ENCODE peak calls at places on chromosome 13, in six cellular contexts. One of them, this sample, is unnamed.

GRCh38 chr13:108195861-108196260 is 19.5 kb downstream of the LIG4 start:
- DNase-seq in endothelial cell: no peak
- DNase-seq in pancreas: no peak
- DNase-seq in globus pallidus: no peak
- DNase-seq in stimulated activated effector memory CD8-positive, alpha-beta T cell treated with anti-CD3 and anti-CD28 coated beads, Interleukin-12 subunit alpha, Interleukin-12 subunit beta, amount 100 ng/mL, for 72 hours: no peak
- DNase-seq in Calu3: no peak
- DNase-seq in this sample: no peak

GRCh38 chr13:25901460-25902376 is 150.1 kb downstream of the SHISA2 start:
- DNase-seq in endothelial cell: no peak
- DNase-seq in pancreas: no peak
- DNase-seq in globus pallidus: no peak
- DNase-seq in stimulated activated effector memory CD8-positive, alpha-beta T cell treated with anti-CD3 and anti-CD28 coated beads, Interleukin-12 subunit alpha, Interleukin-12 subunit beta, amount 100 ng/mL, for 72 hours: no peak
- DNase-seq in Calu3: no peak
- DNase-seq in this sample: no peak

GRCh38 chr13:43596924-43597598 is 189.7 kb downstream of the ENOX1 start:
- DNase-seq in endothelial cell: no peak
- DNase-seq in pancreas: no peak
- DNase-seq in globus pallidus: no peak
- DNase-seq in stimulated activated effector memory CD8-positive, alpha-beta T cell treated with anti-CD3 and anti-CD28 coated beads, Interleukin-12 subunit alpha, Interleukin-12 subunit beta, amount 100 ng/mL, for 72 hours: no peak
- DNase-seq in Calu3: no peak
- DNase-seq in this sample: no peak

GRCh38 chr13:94703721-94704314 is 8.5 kb downstream of the SOX21 start:
- DNase-seq in endothelial cell: no peak
- DNase-seq in pancreas: no peak
- DNase-seq in globus pallidus: no peak
- DNase-seq in stimulated activated effector memory CD8-positive, alpha-beta T cell treated with anti-CD3 and anti-CD28 coated beads, Interleukin-12 subunit alpha, Interleukin-12 subunit beta, amount 100 ng/mL, for 72 hours: no peak
- DNase-seq in Calu3: no peak
- DNase-seq in this sample: no peak

GRCh38 chr13:87878706-87879105 is 207.5 kb downstream of the SLITRK5 start:
- DNase-seq in endothelial cell: no peak
- DNase-seq in pancreas: no peak
- DNase-seq in globus pallidus: no peak
- DNase-seq in stimulated activated effector memory CD8-positive, alpha-beta T cell treated with anti-CD3 and anti-CD28 coated beads, Interleukin-12 subunit alpha, Interleukin-12 subunit beta, amount 100 ng/mL, for 72 hours: no peak
- DNase-seq in Calu3: no peak
- DNase-seq in this sample: no peak

GRCh38 chr13:22009937-22010336 is 339.1 kb downstream of the FGF9 start:
- DNase-seq in endothelial cell: no peak
- DNase-seq in pancreas: no peak
- DNase-seq in globus pallidus: no peak
- DNase-seq in stimulated activated effector memory CD8-positive, alpha-beta T cell treated with anti-CD3 and anti-CD28 coated beads, Interleukin-12 subunit alpha, Interleukin-12 subunit beta, amount 100 ng/mL, for 72 hours: peak
- DNase-seq in Calu3: no peak
- DNase-seq in this sample: no peak

GRCh38 chr13:29934531-29935308 is 84.3 kb upstream of the UBL3 start:
- DNase-seq in endothelial cell: no peak
- DNase-seq in pancreas: no peak
- DNase-seq in globus pallidus: no peak
- DNase-seq in stimulated activated effector memory CD8-positive, alpha-beta T cell treated with anti-CD3 and anti-CD28 coated beads, Interleukin-12 subunit alpha, Interleukin-12 subunit beta, amount 100 ng/mL, for 72 hours: peak
- DNase-seq in Calu3: no peak
- DNase-seq in this sample: no peak

GRCh38 chr13:97122381-97122996 is 99.6 kb upstream of the MBNL2 start:
- DNase-seq in endothelial cell: no peak
- DNase-seq in pancreas: no peak
- DNase-seq in globus pallidus: no peak
- DNase-seq in stimulated activated effector memory CD8-positive, alpha-beta T cell treated with anti-CD3 and anti-CD28 coated beads, Interleukin-12 subunit alpha, Interleukin-12 subunit beta, amount 100 ng/mL, for 72 hours: no peak
- DNase-seq in Calu3: peak
- DNase-seq in this sample: no peak

GRCh38 chr13:29993716-29994488 is 143.5 kb upstream of the UBL3 start:
- DNase-seq in endothelial cell: no peak
- DNase-seq in pancreas: no peak
- DNase-seq in globus pallidus: no peak
- DNase-seq in stimulated activated effector memory CD8-positive, alpha-beta T cell treated with anti-CD3 and anti-CD28 coated beads, Interleukin-12 subunit alpha, Interleukin-12 subunit beta, amount 100 ng/mL, for 72 hours: no peak
- DNase-seq in Calu3: no peak
- DNase-seq in this sample: no peak

GRCh38 chr13:51801631-51802099 is 2.3 kb downstream of the DHRS12 start:
- DNase-seq in endothelial cell: no peak
- DNase-seq in pancreas: peak
- DNase-seq in globus pallidus: peak
- DNase-seq in stimulated activated effector memory CD8-positive, alpha-beta T cell treated with anti-CD3 and anti-CD28 coated beads, Interleukin-12 subunit alpha, Interleukin-12 subunit beta, amount 100 ng/mL, for 72 hours: no peak
- DNase-seq in Calu3: peak
- DNase-seq in this sample: peak

GRCh38 chr13:109666656-109667448 is 119.5 kb downstream of the IRS2 start:
- DNase-seq in endothelial cell: no peak
- DNase-seq in pancreas: no peak
- DNase-seq in globus pallidus: no peak
- DNase-seq in stimulated activated effector memory CD8-positive, alpha-beta T cell treated with anti-CD3 and anti-CD28 coated beads, Interleukin-12 subunit alpha, Interleukin-12 subunit beta, amount 100 ng/mL, for 72 hours: no peak
- DNase-seq in Calu3: no peak
- DNase-seq in this sample: no peak

GRCh38 chr13:93740334-93740733 is 513.7 kb downstream of the GPC6 start:
- DNase-seq in endothelial cell: no peak
- DNase-seq in pancreas: no peak
- DNase-seq in globus pallidus: no peak
- DNase-seq in stimulated activated effector memory CD8-positive, alpha-beta T cell treated with anti-CD3 and anti-CD28 coated beads, Interleukin-12 subunit alpha, Interleukin-12 subunit beta, amount 100 ng/mL, for 72 hours: no peak
- DNase-seq in Calu3: no peak
- DNase-seq in this sample: no peak

GRCh38 chr13:114096811-114097503 is 35.5 kb downstream of the RASA3 start:
- DNase-seq in endothelial cell: no peak
- DNase-seq in pancreas: no peak
- DNase-seq in globus pallidus: no peak
- DNase-seq in stimulated activated effector memory CD8-positive, alpha-beta T cell treated with anti-CD3 and anti-CD28 coated beads, Interleukin-12 subunit alpha, Interleukin-12 subunit beta, amount 100 ng/mL, for 72 hours: no peak
- DNase-seq in Calu3: no peak
- DNase-seq in this sample: no peak

GRCh38 chr13:44573790-44574465 is 2.2 kb downstream of the TSC22D1 start:
- DNase-seq in endothelial cell: no peak
- DNase-seq in pancreas: no peak
- DNase-seq in globus pallidus: peak
- DNase-seq in stimulated activated effector memory CD8-positive, alpha-beta T cell treated with anti-CD3 and anti-CD28 coated beads, Interleukin-12 subunit alpha, Interleukin-12 subunit beta, amount 100 ng/mL, for 72 hours: no peak
- DNase-seq in Calu3: peak
- DNase-seq in this sample: peak

GRCh38 chr13:41061914-41062837 is 867 bp downstream of the WBP4 start:
- DNase-seq in endothelial cell: no peak
- DNase-seq in pancreas: no peak
- DNase-seq in globus pallidus: peak
- DNase-seq in stimulated activated effector memory CD8-positive, alpha-beta T cell treated with anti-CD3 and anti-CD28 coated beads, Interleukin-12 subunit alpha, Interleukin-12 subunit beta, amount 100 ng/mL, for 72 hours: no peak
- DNase-seq in Calu3: no peak
- DNase-seq in this sample: no peak

GRCh38 chr13:28819748-28820098 is 416 bp upstream of the MTUS2 start:
- DNase-seq in endothelial cell: peak
- DNase-seq in pancreas: peak
- DNase-seq in globus pallidus: peak
- DNase-seq in stimulated activated effector memory CD8-positive, alpha-beta T cell treated with anti-CD3 and anti-CD28 coated beads, Interleukin-12 subunit alpha, Interleukin-12 subunit beta, amount 100 ng/mL, for 72 hours: no peak
- DNase-seq in Calu3: peak
- DNase-seq in this sample: peak

GRCh38 chr13:101925731-101926130 is 473.3 kb downstream of the ITGBL1 start:
- DNase-seq in endothelial cell: no peak
- DNase-seq in pancreas: no peak
- DNase-seq in globus pallidus: no peak
- DNase-seq in stimulated activated effector memory CD8-positive, alpha-beta T cell treated with anti-CD3 and anti-CD28 coated beads, Interleukin-12 subunit alpha, Interleukin-12 subunit beta, amount 100 ng/mL, for 72 hours: no peak
- DNase-seq in Calu3: no peak
- DNase-seq in this sample: peak

GRCh38 chr13:45042539-45042938 is 53.2 kb downstream of the GPALPP1 start:
- DNase-seq in endothelial cell: no peak
- DNase-seq in pancreas: no peak
- DNase-seq in globus pallidus: no peak
- DNase-seq in stimulated activated effector memory CD8-positive, alpha-beta T cell treated with anti-CD3 and anti-CD28 coated beads, Interleukin-12 subunit alpha, Interleukin-12 subunit beta, amount 100 ng/mL, for 72 hours: no peak
- DNase-seq in Calu3: no peak
- DNase-seq in this sample: no peak

GRCh38 chr13:27415116-27415515 is 9.3 kb upstream of the GTF3A start:
- DNase-seq in endothelial cell: no peak
- DNase-seq in pancreas: no peak
- DNase-seq in globus pallidus: no peak
- DNase-seq in stimulated activated effector memory CD8-positive, alpha-beta T cell treated with anti-CD3 and anti-CD28 coated beads, Interleukin-12 subunit alpha, Interleukin-12 subunit beta, amount 100 ng/mL, for 72 hours: no peak
- DNase-seq in Calu3: no peak
- DNase-seq in this sample: no peak

GRCh38 chr13:20525144-20525600 is 485 bp downstream of the CRYL1 start:
- DNase-seq in endothelial cell: no peak
- DNase-seq in pancreas: peak
- DNase-seq in globus pallidus: peak
- DNase-seq in stimulated activated effector memory CD8-positive, alpha-beta T cell treated with anti-CD3 and anti-CD28 coated beads, Interleukin-12 subunit alpha, Interleukin-12 subunit beta, amount 100 ng/mL, for 72 hours: peak
- DNase-seq in Calu3: peak
- DNase-seq in this sample: peak

GRCh38 chr13:51758691-51759090 is 45.3 kb downstream of the DHRS12 start:
- DNase-seq in endothelial cell: no peak
- DNase-seq in pancreas: no peak
- DNase-seq in globus pallidus: no peak
- DNase-seq in stimulated activated effector memory CD8-positive, alpha-beta T cell treated with anti-CD3 and anti-CD28 coated beads, Interleukin-12 subunit alpha, Interleukin-12 subunit beta, amount 100 ng/mL, for 72 hours: no peak
- DNase-seq in Calu3: no peak
- DNase-seq in this sample: no peak

GRCh38 chr13:33231339-33231738 is 54.2 kb downstream of the STARD13 start:
- DNase-seq in endothelial cell: no peak
- DNase-seq in pancreas: no peak
- DNase-seq in globus pallidus: no peak
- DNase-seq in stimulated activated effector memory CD8-positive, alpha-beta T cell treated with anti-CD3 and anti-CD28 coated beads, Interleukin-12 subunit alpha, Interleukin-12 subunit beta, amount 100 ng/mL, for 72 hours: no peak
- DNase-seq in Calu3: no peak
- DNase-seq in this sample: no peak

GRCh38 chr13:44575035-44575434 is 1.1 kb downstream of the TSC22D1 start:
- DNase-seq in endothelial cell: no peak
- DNase-seq in pancreas: no peak
- DNase-seq in globus pallidus: no peak
- DNase-seq in stimulated activated effector memory CD8-positive, alpha-beta T cell treated with anti-CD3 and anti-CD28 coated beads, Interleukin-12 subunit alpha, Interleukin-12 subunit beta, amount 100 ng/mL, for 72 hours: no peak
- DNase-seq in Calu3: no peak
- DNase-seq in this sample: no peak

GRCh38 chr13:43303040-43303729 is 279.8 kb downstream of the DNAJC15 start:
- DNase-seq in endothelial cell: peak
- DNase-seq in pancreas: peak
- DNase-seq in globus pallidus: peak
- DNase-seq in stimulated activated effector memory CD8-positive, alpha-beta T cell treated with anti-CD3 and anti-CD28 coated beads, Interleukin-12 subunit alpha, Interleukin-12 subunit beta, amount 100 ng/mL, for 72 hours: no peak
- DNase-seq in Calu3: peak
- DNase-seq in this sample: peak

GRCh38 chr13:50457430-50458393 is 385.8 kb downstream of the DLEU7 start:
- DNase-seq in endothelial cell: no peak
- DNase-seq in pancreas: no peak
- DNase-seq in globus pallidus: no peak
- DNase-seq in stimulated activated effector memory CD8-positive, alpha-beta T cell treated with anti-CD3 and anti-CD28 coated beads, Interleukin-12 subunit alpha, Interleukin-12 subunit beta, amount 100 ng/mL, for 72 hours: no peak
- DNase-seq in Calu3: no peak
- DNase-seq in this sample: no peak

GRCh38 chr13:73273737-73274136 is 214.9 kb downstream of the KLF5 start:
- DNase-seq in endothelial cell: no peak
- DNase-seq in pancreas: no peak
- DNase-seq in globus pallidus: no peak
- DNase-seq in stimulated activated effector memory CD8-positive, alpha-beta T cell treated with anti-CD3 and anti-CD28 coated beads, Interleukin-12 subunit alpha, Interleukin-12 subunit beta, amount 100 ng/mL, for 72 hours: no peak
- DNase-seq in Calu3: no peak
- DNase-seq in this sample: no peak

GRCh38 chr13:97506511-97506910 is 72.5 kb downstream of the RAP2A start:
- DNase-seq in endothelial cell: no peak
- DNase-seq in pancreas: no peak
- DNase-seq in globus pallidus: peak
- DNase-seq in stimulated activated effector memory CD8-positive, alpha-beta T cell treated with anti-CD3 and anti-CD28 coated beads, Interleukin-12 subunit alpha, Interleukin-12 subunit beta, amount 100 ng/mL, for 72 hours: no peak
- DNase-seq in Calu3: no peak
- DNase-seq in this sample: no peak

GRCh38 chr13:113044431-113045114 is 61.0 kb upstream of the F7 start:
- DNase-seq in endothelial cell: no peak
- DNase-seq in pancreas: no peak
- DNase-seq in globus pallidus: peak
- DNase-seq in stimulated activated effector memory CD8-positive, alpha-beta T cell treated with anti-CD3 and anti-CD28 coated beads, Interleukin-12 subunit alpha, Interleukin-12 subunit beta, amount 100 ng/mL, for 72 hours: no peak
- DNase-seq in Calu3: no peak
- DNase-seq in this sample: peak

GRCh38 chr13:88919970-88920628 is 1248.9 kb downstream of the SLITRK5 start:
- DNase-seq in endothelial cell: no peak
- DNase-seq in pancreas: no peak
- DNase-seq in globus pallidus: no peak
- DNase-seq in stimulated activated effector memory CD8-positive, alpha-beta T cell treated with anti-CD3 and anti-CD28 coated beads, Interleukin-12 subunit alpha, Interleukin-12 subunit beta, amount 100 ng/mL, for 72 hours: no peak
- DNase-seq in Calu3: no peak
- DNase-seq in this sample: no peak

GRCh38 chr13:74301200-74302063 is 167.2 kb upstream of the KLF12 start:
- DNase-seq in endothelial cell: no peak
- DNase-seq in pancreas: no peak
- DNase-seq in globus pallidus: no peak
- DNase-seq in stimulated activated effector memory CD8-positive, alpha-beta T cell treated with anti-CD3 and anti-CD28 coated beads, Interleukin-12 subunit alpha, Interleukin-12 subunit beta, amount 100 ng/mL, for 72 hours: no peak
- DNase-seq in Calu3: no peak
- DNase-seq in this sample: no peak

GRCh38 chr13:87798536-87798935 is 127.4 kb downstream of the SLITRK5 start:
- DNase-seq in endothelial cell: no peak
- DNase-seq in pancreas: peak
- DNase-seq in globus pallidus: no peak
- DNase-seq in stimulated activated effector memory CD8-positive, alpha-beta T cell treated with anti-CD3 and anti-CD28 coated beads, Interleukin-12 subunit alpha, Interleukin-12 subunit beta, amount 100 ng/mL, for 72 hours: no peak
- DNase-seq in Calu3: no peak
- DNase-seq in this sample: no peak

This sample was measured in G401.